ENCODE peak calls at places on chromosomes 5 and 9, in ten cellular contexts. K is mammary epithelial cell, F is A549, R is HCT116, W is WERI-Rb-1, O is aorta, D is upper lobe of right lung, A is psoas muscle, L is prostate gland, H is PC-3. U is an unnamed sample.

GRCh38 chr5:108729306-108729645 is 18.4 kb upstream of the FER start:
- DNase-seq in K (no peak), F (no peak), R (no peak), W (no peak), O (no peak), D (no peak), A (no peak), L (no peak), H (no peak), U (no peak)

GRCh38 chr5:139193928-139194327 is 4.2 kb downstream of the SIL1 start:
- DNase-seq in K (no peak), F (peak), R (no peak), W (peak), O (no peak), D (no peak), A (no peak), L (no peak), H (no peak), U (no peak)

GRCh38 chr9:89078860-89079259 is 87.6 kb downstream of the S1PR3 start:
- DNase-seq in K (no peak), F (no peak), R (no peak), W (no peak), O (no peak), D (no peak), A (no peak), L (no peak), H (peak), U (no peak)

GRCh38 chr9:92808726-92809451 is 44.3 kb upstream of the BICD2 start:
- DNase-seq in K (peak), F (peak), R (peak), W (peak), O (peak), D (peak), A (peak), L (peak), H (peak), U (peak)

GRCh38 chr5:126007841-126008240 is 415.4 kb upstream of the GRAMD2B start:
- DNase-seq in K (peak), F (no peak), R (no peak), W (no peak), O (no peak), D (no peak), A (no peak), L (no peak), H (no peak), U (no peak)

GRCh38 chr9:27749838-27750237 is 176.6 kb upstream of the C9orf72 start:
- DNase-seq in K (peak), F (no peak), R (no peak), W (no peak), O (no peak), D (no peak), A (no peak), L (no peak), H (no peak), U (no peak)

GRCh38 chr9:90044710-90045151 is 439.9 kb downstream of the GADD45G start:
- DNase-seq in K (peak), F (peak), R (peak), W (no peak), O (no peak), D (no peak), A (no peak), L (no peak), H (peak), U (peak)

GRCh38 chr9:37710039-37710438 is 43.6 kb upstream of the TRMT10B start:
- DNase-seq in K (no peak), F (no peak), R (no peak), W (no peak), O (no peak), D (no peak), A (no peak), L (no peak), H (no peak), U (no peak)

GRCh38 chr5:56662891-56663290 is 152.5 kb upstream of the MAP3K1 start:
- DNase-seq in K (no peak), F (no peak), R (no peak), W (no peak), O (no peak), D (no peak), A (no peak), L (no peak), H (no peak), U (no peak)

GRCh38 chr5:90562331-90562730 is 3.7 kb downstream of the ADGRV1 start:
- DNase-seq in K (no peak), F (no peak), R (no peak), W (peak), O (no peak), D (no peak), A (no peak), L (no peak), H (no peak), U (no peak)

GRCh38 chr9:93427655-93428379 is 23.7 kb upstream of the FAM120A start:
- DNase-seq in K (no peak), F (no peak), R (no peak), W (peak), O (no peak), D (no peak), A (no peak), L (no peak), H (no peak), U (no peak)

GRCh38 chr5:154368041-154368800 is 77.6 kb upstream of the SAP30L start:
- DNase-seq in K (peak), F (peak), R (peak), W (no peak), O (no peak), D (no peak), A (no peak), L (peak), H (peak), U (peak)

GRCh38 chr5:5951953-5952352 is 426.4 kb downstream of the MED10 start:
- DNase-seq in K (no peak), F (no peak), R (no peak), W (no peak), O (no peak), D (no peak), A (no peak), L (no peak), H (no peak), U (no peak)

GRCh38 chr5:359301-359897 is 37.9 kb downstream of the AHRR start:
- DNase-seq in K (no peak), F (no peak), R (no peak), W (no peak), O (no peak), D (no peak), A (no peak), L (peak), H (no peak), U (no peak)

GRCh38 chr9:5509573-5509972 is 758 bp upstream of the PDCD1LG2 start:
- DNase-seq in K (peak), F (peak), R (peak), W (no peak), O (no peak), D (no peak), A (no peak), L (no peak), H (peak), U (peak)

GRCh38 chr9:93183663-93184438 is at the start of gene WNK2:
- DNase-seq in K (no peak), F (peak), R (no peak), W (peak), O (no peak), D (no peak), A (peak), L (peak), H (peak), U (peak)

GRCh38 chr5:5405441-5405840 is 17.0 kb upstream of the ICE1 start:
- DNase-seq in K (no peak), F (no peak), R (no peak), W (no peak), O (no peak), D (no peak), A (no peak), L (no peak), H (no peak), U (no peak)

GRCh38 chr5:119274024-119274766 is 81.6 kb upstream of the TNFAIP8 start:
- DNase-seq in K (peak), F (peak), R (peak), W (no peak), O (no peak), D (no peak), A (no peak), L (no peak), H (peak), U (peak)

GRCh38 chr5:55674340-55674739 is 37.8 kb downstream of the SLC38A9 start:
- DNase-seq in K (no peak), F (no peak), R (no peak), W (no peak), O (no peak), D (no peak), A (no peak), L (no peak), H (no peak), U (no peak)

GRCh38 chr9:131111854-131112311 is 13.5 kb upstream of the NUP214 start:
- DNase-seq in K (no peak), F (no peak), R (no peak), W (no peak), O (no peak), D (peak), A (no peak), L (no peak), H (no peak), U (no peak)

GRCh38 chr5:10760033-10760975 is 730 bp downstream of the DAP start:
- DNase-seq in K (peak), F (peak), R (peak), W (no peak), O (no peak), D (peak), A (no peak), L (peak), H (peak), U (peak)

GRCh38 chr9:115674091-115674490 is 479.5 kb upstream of the PAPPA start:
- DNase-seq in K (no peak), F (no peak), R (no peak), W (no peak), O (no peak), D (no peak), A (no peak), L (no peak), H (no peak), U (no peak)

GRCh38 chr5:180352116-180352975 is 790 bp downstream of the GFPT2 start:
- DNase-seq in K (no peak), F (no peak), R (no peak), W (no peak), O (no peak), D (no peak), A (peak), L (no peak), H (no peak), U (no peak)

GRCh38 chr9:35521708-35522107 is 31.8 kb downstream of the RUSC2 start:
- DNase-seq in K (peak), F (peak), R (no peak), W (no peak), O (no peak), D (no peak), A (peak), L (no peak), H (no peak), U (no peak)

GRCh38 chr9:2764371-2764770 is 47.1 kb downstream of the KCNV2 start:
- DNase-seq in K (no peak), F (no peak), R (no peak), W (no peak), O (no peak), D (no peak), A (no peak), L (no peak), H (no peak), U (no peak)

GRCh38 chr9:2767800-2768199 is 50.5 kb downstream of the KCNV2 start:
- DNase-seq in K (no peak), F (no peak), R (no peak), W (no peak), O (no peak), D (no peak), A (no peak), L (no peak), H (no peak), U (no peak)

GRCh38 chr9:2768330-2768729 is 51.0 kb downstream of the KCNV2 start:
- DNase-seq in K (no peak), F (no peak), R (no peak), W (no peak), O (no peak), D (no peak), A (no peak), L (no peak), H (no peak), U (no peak)

GRCh38 chr9:2761424-2761823 is 44.1 kb downstream of the KCNV2 start:
- DNase-seq in K (no peak), F (no peak), R (no peak), W (no peak), O (no peak), D (no peak), A (no peak), L (no peak), H (no peak), U (no peak)

DNA sequence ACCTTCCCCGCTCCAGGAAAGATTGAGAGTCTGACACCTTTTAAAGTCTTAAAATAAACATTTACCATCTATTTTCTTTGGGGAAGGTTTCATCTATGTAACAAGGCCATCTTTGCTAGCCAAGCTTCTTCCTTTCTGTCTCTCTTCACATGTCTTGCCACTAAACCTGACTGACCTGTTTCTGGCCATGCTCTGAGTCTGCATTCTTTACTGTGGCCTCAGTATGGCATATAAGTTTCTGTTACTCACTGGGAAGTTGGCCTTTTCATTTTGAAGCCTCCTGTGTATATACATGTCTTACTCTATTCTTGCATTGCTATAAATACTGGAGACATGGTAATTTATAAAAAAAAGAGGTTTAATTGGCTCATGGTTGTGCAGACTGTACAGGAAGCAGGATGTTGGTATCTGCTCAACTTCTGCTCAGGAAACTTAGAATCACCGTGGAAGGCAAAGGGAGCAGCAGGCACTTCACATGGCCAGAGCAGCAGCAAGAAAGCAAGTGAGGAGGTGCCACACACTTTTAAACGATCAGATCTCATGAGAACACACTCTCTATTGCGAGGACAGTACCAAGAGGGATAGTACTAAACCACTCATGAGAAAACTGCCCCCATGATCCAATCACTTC is 48.1 kb downstream of the KCNV2 start:
- DNase-seq in K (peak), F (no peak), R (no peak), W (no peak), O (no peak), D (no peak), A (no peak), L (peak), H (peak), U (no peak)
- H3K27ac ChIP-seq in K (no peak), F (no peak), R (no peak), W (no peak), O (no peak), D (no peak), A (no peak), L (no peak), H (no peak), U (no peak)

GRCh38 chr5:79990205-79990597 is 861 bp downstream of the MTX3 start:
- DNase-seq in K (no peak), F (no peak), R (no peak), W (no peak), O (no peak), D (no peak), A (no peak), L (no peak), H (peak), U (no peak)
- H3K27ac ChIP-seq in K (peak), F (peak), R (peak), W (peak), O (no peak), D (peak), A (peak), L (no peak), H (peak), U (peak)

DNA sequence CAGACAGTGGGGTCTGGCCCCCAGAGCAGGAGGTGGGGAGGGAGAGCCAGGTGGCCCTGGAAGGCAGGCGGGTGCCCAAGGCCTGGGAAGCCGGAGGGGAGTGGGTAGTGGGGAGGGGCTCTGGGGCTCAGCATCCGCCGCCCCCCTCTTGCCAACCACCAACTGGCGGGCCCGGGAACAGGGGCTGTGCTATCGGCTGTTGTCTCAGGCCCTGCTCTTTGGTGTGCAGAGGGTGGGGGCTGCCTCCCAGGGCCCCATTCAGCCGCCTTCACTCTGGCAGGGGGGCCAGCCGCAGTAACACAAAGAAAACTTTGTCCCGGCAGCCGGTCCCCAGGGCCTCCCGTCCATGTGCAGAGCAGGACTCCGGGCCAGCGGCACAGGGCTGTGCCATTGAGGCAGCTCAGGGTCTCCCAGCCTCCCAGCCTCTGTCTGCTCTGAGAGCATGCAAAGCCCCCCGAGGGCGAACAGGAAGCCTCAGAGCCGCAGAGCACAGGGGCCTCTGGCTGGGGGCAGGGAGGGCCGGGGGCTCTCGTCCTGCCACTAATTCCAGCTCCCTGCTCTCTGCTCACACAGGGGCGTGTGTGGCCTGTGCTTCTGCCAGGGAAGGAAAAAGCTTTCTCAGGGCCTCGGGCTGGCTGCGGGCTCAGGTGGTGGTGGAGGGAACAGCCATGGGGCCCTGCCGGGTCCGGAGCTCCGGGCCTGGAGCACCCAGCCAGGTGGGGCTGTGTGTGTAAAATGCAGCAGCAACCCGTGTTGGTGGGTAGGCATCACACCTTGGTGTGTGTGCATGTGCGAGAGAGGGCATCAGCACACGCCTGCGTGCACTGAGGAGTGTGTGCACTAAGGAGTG is 54.2 kb upstream of the NOTCH1 start:
- DNase-seq in K (no peak), F (no peak), R (no peak), W (no peak), O (no peak), D (no peak), A (no peak), L (no peak), H (no peak), U (no peak)
- H3K27ac ChIP-seq in K (no peak), F (no peak), R (no peak), W (no peak), O (no peak), D (no peak), A (no peak), L (no peak), H (no peak), U (peak)

DNA sequence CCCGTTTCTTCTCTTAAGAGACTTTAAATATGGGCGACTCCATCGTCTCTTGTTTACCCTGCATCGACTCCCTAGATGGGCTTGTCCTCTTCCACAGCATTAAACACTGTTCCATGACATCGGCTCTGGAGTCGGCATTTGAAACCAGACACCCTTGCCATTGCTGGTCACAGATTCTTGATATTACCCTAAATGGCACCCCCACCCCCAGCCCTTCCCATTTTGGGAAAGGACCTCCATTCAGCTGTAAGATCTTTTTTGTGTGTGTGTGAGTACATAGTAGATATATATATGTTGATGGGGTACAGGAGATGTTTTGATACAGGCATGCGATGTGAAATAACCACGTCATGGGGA is 51.1 kb upstream of the SH3PXD2B start:
- DNase-seq in K (no peak), F (no peak), R (no peak), W (peak), O (no peak), D (no peak), A (no peak), L (peak), H (no peak), U (no peak)
- H3K27ac ChIP-seq in K (no peak), F (no peak), R (no peak), W (no peak), O (no peak), D (no peak), A (peak), L (no peak), H (no peak), U (no peak)

U was measured in RWPE1.